ENCODE peak calls at places on chromosome 9, in eight cellular contexts. C is ovary; E is cardiac muscle cell; X is stimulated activated CD8-positive, alpha-beta memory T cell treated with anti-CD3 and anti-CD28 coated beads, Interleukin-4, amount 100 ng/mL, for 48 hours; T is epithelial cell of prostate; I is hepatocyte; A is T-helper 2 cell; F is nucleus accumbens. L is an unnamed sample.

GRCh38 chr9:91117959-91118651 is 243.6 kb downstream of the AUH start:
- DNase-seq in C (peak; percentile 89), E (peak; percentile 83), X (no peak), T (no peak), I (peak; percentile 71), A (no peak), F (peak; percentile 30), L (no peak)

GRCh38 chr9:114954986-114955623 is 24.7 kb upstream of the TNFSF8 start:
- DNase-seq in C (no peak), E (no peak), X (no peak), T (no peak), I (no peak), A (no peak), F (no peak), L (no peak)

GRCh38 chr9:114150608-114151007 is 4.7 kb upstream of the COL27A1 start:
- DNase-seq in C (no peak), E (no peak), X (no peak), T (no peak), I (no peak), A (no peak), F (no peak), L (no peak)

GRCh38 chr9:96156578-96156977 is 145.4 kb downstream of the HSD17B3 start:
- DNase-seq in C (no peak), E (no peak), X (peak; percentile 35), T (no peak), I (no peak), A (no peak), F (no peak), L (peak; percentile 21)

GRCh38 chr9:133509179-133510083 is 15.3 kb downstream of the MYMK start:
- DNase-seq in C (no peak), E (peak; percentile 55), X (no peak), T (no peak), I (peak; percentile 48), A (no peak), F (peak; percentile 52), L (peak; percentile 34)

GRCh38 chr9:98222885-98223640 is 30.6 kb upstream of the CORO2A start:
- DNase-seq in C (no peak), E (no peak), X (no peak), T (peak; percentile 95), I (no peak), A (no peak), F (no peak), L (no peak)

GRCh38 chr9:19976226-19976625 is 187.4 kb upstream of the SLC24A2 start:
- DNase-seq in C (no peak), E (no peak), X (peak; percentile 39), T (peak; percentile 39), I (no peak), A (no peak), F (no peak), L (peak; percentile 46)

GRCh38 chr9:87803623-87804345 is 77.9 kb downstream of the CTSL start:
- DNase-seq in C (no peak), E (no peak), X (no peak), T (no peak), I (no peak), A (no peak), F (no peak), L (no peak)

GRCh38 chr9:135343136-135343535 is 136.4 kb upstream of the PPP1R26 start:
- DNase-seq in C (no peak), E (no peak), X (no peak), T (no peak), I (no peak), A (no peak), F (no peak), L (no peak)

GRCh38 chr9:19379697-19380046 is 364 bp downstream of the RPS6 start:
- DNase-seq in C (no peak), E (no peak), X (no peak), T (no peak), I (peak; percentile 44), A (peak; percentile 25), F (no peak), L (no peak)

GRCh38 chr9:124001445-124001799 is 10.1 kb upstream of the LHX2 start:
- DNase-seq in C (no peak), E (no peak), X (no peak), T (no peak), I (no peak), A (no peak), F (no peak), L (no peak)

L was measured in activated CD8-positive, alpha-beta T cell treated with anti-CD3 and anti-CD28 coated beads for 36 hours.